ENCODE peak calls at places on chromosomes 11 and 22, in five cellular contexts. F, E, D, S and N are unnamed samples.

GRCh38 chr11:77065878-77066228 is 918 bp upstream of the CAPN5 start:
- DNase-seq in F (no peak), E (no peak), D (no peak), S (no peak), N (no peak)

GRCh38 chr11:70405679-70406395 is 7.5 kb downstream of the CTTN start:
- DNase-seq in F (no peak), E (no peak), D (no peak), S (no peak), N (no peak)

GRCh38 chr11:106608677-106609076 is 409.6 kb downstream of the GUCY1A2 start:
- DNase-seq in F (no peak), E (no peak), D (no peak), S (no peak), N (no peak)

GRCh38 chr22:17264321-17265052 is 45.3 kb upstream of the ADA2 start:
- DNase-seq in F (peak), E (no peak), D (no peak), S (no peak), N (no peak)

GRCh38 chr11:120034881-120035620 is 102.9 kb downstream of the TRIM29 start:
- DNase-seq in F (no peak), E (no peak), D (no peak), S (no peak), N (no peak)

GRCh38 chr11:63229815-63230214 is 13.6 kb downstream of the SLC22A25 start:
- DNase-seq in F (no peak), E (no peak), D (no peak), S (no peak), N (no peak)

GRCh38 chr22:26586556-26587325 is 3.2 kb downstream of the TPST2 start:
- DNase-seq in F (no peak), E (no peak), D (no peak), S (no peak), N (no peak)

GRCh38 chr22:26486394-26486793 is 2.7 kb downstream of the SRRD start:
- DNase-seq in F (no peak), E (no peak), D (no peak), S (no peak), N (no peak)

GRCh38 chr11:65445604-65446445 is 23.2 kb downstream of the NEAT1 start:
- DNase-seq in F (no peak), E (no peak), D (peak), S (no peak), N (no peak)

GRCh38 chr22:44325718-44326548 is 13.2 kb upstream of the SHISAL1 start:
- DNase-seq in F (peak), E (no peak), D (no peak), S (no peak), N (no peak)

GRCh38 chr11:33044281-33044680 is 4.9 kb downstream of the TCP11L1 start:
- DNase-seq in F (no peak), E (no peak), D (no peak), S (no peak), N (no peak)

GRCh38 chr22:35064664-35065063 is 1.3 kb upstream of the ISX start:
- DNase-seq in F (no peak), E (peak), D (peak), S (peak), N (peak)

GRCh38 chr11:124143034-124143433 is 27.8 kb downstream of the VWA5A start:
- DNase-seq in F (no peak), E (no peak), D (no peak), S (no peak), N (no peak)

DNA sequence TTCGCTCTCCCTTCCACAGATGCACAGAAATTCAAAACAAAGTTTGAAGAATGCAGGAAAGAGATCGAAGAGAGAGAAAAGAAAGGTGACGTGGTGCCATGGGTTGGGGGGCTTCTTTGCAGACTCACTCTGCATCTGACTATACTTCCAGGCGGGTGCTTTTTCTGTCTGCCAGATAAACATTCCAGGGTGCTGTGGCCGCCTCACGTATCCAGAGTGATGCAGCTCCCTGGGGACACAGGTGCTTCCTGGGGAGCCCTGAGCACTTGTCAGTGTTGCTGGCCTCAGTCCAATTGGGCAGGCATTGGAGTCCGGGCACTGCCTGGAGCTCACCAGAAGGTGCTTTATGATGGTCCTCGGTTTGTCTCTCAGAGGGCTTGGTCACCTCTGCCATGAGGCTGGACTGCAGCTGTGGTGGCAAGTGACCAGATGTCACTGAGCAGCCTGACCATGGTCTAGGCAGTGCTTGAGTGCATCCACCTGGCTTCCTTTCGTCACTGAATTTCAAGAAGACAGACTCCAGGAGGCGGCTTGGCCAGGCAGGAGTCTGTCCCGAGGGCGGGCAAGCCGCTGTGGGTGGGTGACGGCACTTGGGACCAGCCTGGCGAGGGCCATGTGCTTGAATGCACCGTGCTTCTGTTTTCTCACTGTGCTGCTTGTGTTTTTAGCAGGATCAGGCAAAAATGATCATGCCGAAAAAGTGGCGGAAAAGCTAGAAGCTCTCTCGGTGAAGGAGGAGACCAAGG is 5.1 kb upstream of the ZDHHC8 start:
- DNase-seq in F (no peak), E (no peak), D (no peak), S (no peak), N (no peak)
- TF ChIP-seq REST in F (no peak), E (no peak), D (no peak), S (no peak), N (no peak)

DNA sequence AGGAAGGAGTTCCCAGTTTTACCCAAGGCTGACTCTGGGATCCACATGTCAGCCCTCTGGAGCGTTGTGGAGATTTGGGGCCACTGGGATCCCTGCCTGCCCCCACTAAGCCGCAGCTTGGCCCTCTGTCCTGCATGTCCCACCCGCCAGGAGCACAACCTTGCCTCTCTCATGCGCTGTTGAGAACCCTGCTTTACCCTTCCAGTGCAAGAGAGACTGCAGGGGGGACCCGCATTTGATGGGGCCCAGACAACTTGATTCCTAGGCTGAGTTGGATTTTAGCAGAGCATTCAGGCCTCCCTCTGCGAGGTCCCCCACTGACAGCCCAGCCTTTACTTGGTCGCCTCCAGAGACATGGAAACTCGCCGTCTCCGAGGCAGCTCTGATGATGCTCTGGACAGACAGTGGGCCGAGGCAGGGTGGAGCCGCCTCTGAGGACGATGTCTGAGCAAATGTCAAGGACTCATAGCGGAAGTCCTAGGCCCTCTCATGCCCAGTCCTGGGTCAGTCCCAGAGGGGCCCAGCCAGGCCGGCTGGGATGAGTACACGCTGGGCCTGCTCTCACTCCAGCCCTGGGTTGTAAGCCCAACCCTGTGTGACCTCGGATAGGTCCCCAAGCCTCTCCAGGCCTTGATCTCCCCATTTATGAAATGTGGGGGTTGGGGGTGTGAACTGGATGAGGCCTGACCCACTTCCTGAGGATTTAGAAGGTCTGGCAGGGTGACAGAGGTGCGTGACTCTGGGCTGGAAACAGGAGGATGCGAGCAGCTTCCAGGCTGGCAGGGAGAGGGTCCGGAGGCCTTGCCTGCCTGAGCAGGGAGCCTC is 590 bp downstream of the CD5 start:
- DNase-seq in F (no peak), E (no peak), D (no peak), S (no peak), N (no peak)
- TF ChIP-seq GABPA in F (no peak), E (no peak), D (no peak), S (no peak), N (no peak)

DNA sequence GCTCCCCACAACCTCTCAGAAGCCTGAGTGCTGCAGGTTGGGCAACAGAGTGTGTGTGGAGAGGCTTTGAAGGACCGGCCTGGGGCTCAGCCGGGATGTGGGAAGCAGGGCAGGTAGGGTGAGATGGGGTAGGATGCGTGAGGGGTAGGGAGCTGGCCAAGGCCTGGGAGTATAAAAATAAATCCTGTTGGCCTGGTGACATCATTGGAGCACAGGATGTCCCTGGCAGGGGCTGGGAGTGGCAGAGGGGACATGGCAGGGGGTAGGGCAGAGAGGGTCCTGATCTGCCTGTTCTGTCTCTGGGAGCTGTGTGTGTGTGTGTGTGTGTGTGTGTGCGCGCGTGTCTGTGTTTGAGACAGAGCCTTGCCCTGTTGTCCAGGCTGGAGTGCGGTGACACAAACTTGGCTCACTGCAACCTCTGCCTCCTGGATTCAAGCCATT is 28.6 kb downstream of the TEF start:
- DNase-seq in F (no peak), E (no peak), D (no peak), S (no peak), N (no peak)
- TF ChIP-seq POLR2AphosphoS5 in F (no peak), E (no peak), D (no peak), S (no peak), N (no peak)

DNA sequence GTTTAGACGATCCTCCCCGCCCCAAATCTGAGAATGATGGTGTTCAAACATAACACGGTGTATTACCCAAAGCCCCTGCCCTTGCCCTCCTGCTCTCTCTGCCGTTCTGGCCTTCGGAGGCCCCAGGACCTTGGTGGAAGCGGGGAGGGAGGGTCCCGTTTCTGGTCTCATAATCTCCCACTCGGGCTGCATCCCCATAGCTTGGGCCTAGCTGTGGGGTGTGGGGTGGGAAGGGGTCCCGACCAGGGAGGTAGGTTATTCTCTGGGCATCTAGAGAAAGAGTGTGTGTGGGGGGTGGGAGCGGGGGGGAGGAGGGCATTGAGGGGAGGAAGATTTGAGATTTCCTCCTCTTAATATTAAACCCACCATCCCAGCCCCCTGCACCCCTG is 2.3 kb downstream of the PKNOX2 start:
- DNase-seq in F (no peak), E (no peak), D (no peak), S (no peak), N (no peak)
- TF ChIP-seq REST in F (no peak), E (no peak), D (no peak), S (no peak), N (no peak)

GRCh38 chr22:24325105-24325757 is 54.6 kb downstream of the SPECC1L start:
- DNase-seq in F (peak), E (peak), D (peak), S (peak), N (peak)
- TF ChIP-seq GABPA in F (no peak), E (no peak), D (no peak), S (no peak), N (no peak)

DNA sequence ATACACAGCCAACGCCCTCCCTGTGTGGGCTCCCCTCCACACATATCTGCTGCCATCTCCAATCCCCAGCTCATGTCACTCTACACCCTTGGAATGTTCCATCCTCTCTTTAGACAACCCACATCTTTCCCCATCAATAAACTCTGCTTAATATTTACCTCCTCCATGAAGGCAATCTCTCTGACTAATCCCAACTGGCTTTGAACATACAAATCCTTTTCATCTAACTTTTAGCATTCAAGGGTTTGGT is 135.5 kb upstream of the PITPNB start:
- DNase-seq in F (no peak), E (no peak), D (no peak), S (no peak), N (no peak)
- TF ChIP-seq POLR2AphosphoS5 in F (no peak), E (no peak), D (no peak), S (no peak), N (no peak)

GRCh38 chr22:30423296-30423958 is 2.1 kb upstream of the MTFP1 start:
- DNase-seq in F (no peak), E (no peak), D (peak), S (no peak), N (no peak)
- TF ChIP-seq REST in F (no peak), E (no peak), D (no peak), S (no peak), N (no peak)